ENCODE peak calls at places on chromosomes 4 and X, in nine cellular contexts. J is AG04449; M is AG04450; I is M059J; E is fibroblast of lung; K is left colon; W is activated CD8-positive, alpha-beta memory T cell treated with anti-CD3 and anti-CD28 coated beads, Interleukin-2, amount 50 U/mL, for 48 hours; U is ELR; C is activated effector memory CD4-positive, alpha-beta T cell treated with Interleukin-2 at 50 U/mL for 16 hours. G is an unnamed sample.

GRCh38 chr4:89055157-89056080 is 1.6 kb downstream of the FAM13A start:
- DNase-seq in W (no peak), E (peak), M (no peak), U (peak), K (no peak), J (no peak), I (no peak), C (no peak), G (no peak)

GRCh38 chr4:90543419-90544170 is 416.4 kb downstream of the CCSER1 start:
- DNase-seq in E (no peak), I (no peak), U (no peak), K (no peak), M (no peak), W (no peak), J (no peak), C (no peak), G (no peak)

GRCh38 chr4:4866833-4867744 is 7.6 kb downstream of the MSX1 start:
- DNase-seq in I (no peak), C (no peak), W (no peak), M (no peak), U (no peak), E (no peak), K (no peak), J (no peak), G (no peak)

GRCh38 chr4:98110929-98111328 is 32.3 kb downstream of the STPG2 start:
- DNase-seq in M (no peak), U (no peak), C (no peak), E (no peak), I (no peak), J (no peak), K (no peak), W (no peak), G (no peak)

GRCh38 chrX:121135488-121136207 is 88.2 kb downstream of the GLUD2 start:
- DNase-seq in E (no peak), W (no peak), U (no peak), I (no peak), J (no peak), C (no peak), M (no peak), K (no peak), G (no peak)

GRCh38 chr4:2135083-2135482 is 76.0 kb downstream of the NAT8L start:
- DNase-seq in U (peak), J (no peak), M (peak), K (no peak), I (peak), W (no peak), C (no peak), E (peak), G (no peak)

GRCh38 chr4:145066063-145066501 is 31.9 kb downstream of the ANAPC10 start:
- DNase-seq in M (no peak), E (no peak), C (no peak), U (no peak), J (no peak), K (no peak), I (no peak), W (no peak), G (no peak)

GRCh38 chr4:67465032-67465762 is 80.1 kb downstream of the CENPC start:
- DNase-seq in M (no peak), K (no peak), U (no peak), E (no peak), C (no peak), W (no peak), I (no peak), J (peak), G (no peak)

GRCh38 chrX:39857780-39858179 is 240.0 kb downstream of the BCOR start:
- DNase-seq in J (no peak), K (no peak), C (no peak), E (no peak), I (peak), U (no peak), W (peak), M (no peak), G (no peak)

GRCh38 chrX:70755850-70756249 is 152.7 kb downstream of the TEX11 start:
- DNase-seq in E (no peak), I (no peak), K (peak), M (no peak), U (no peak), W (peak), C (peak), J (no peak), G (no peak)

GRCh38 chr4:65825121-65825520 is 154.8 kb upstream of the EPHA5 start:
- DNase-seq in C (no peak), K (no peak), I (peak), U (peak), J (no peak), E (no peak), M (no peak), W (no peak), G (no peak)

GRCh38 chr4:77104405-77105292 is 28.9 kb upstream of the CCNI start:
- DNase-seq in U (peak), E (peak), K (peak), W (no peak), J (no peak), C (no peak), M (no peak), I (peak), G (no peak)

GRCh38 chr4:57425610-57426009 is 315.4 kb upstream of the IGFBP7 start:
- DNase-seq in J (no peak), K (no peak), W (no peak), M (no peak), C (no peak), I (peak), E (no peak), U (peak), G (no peak)

GRCh38 chrX:111244238-111244750 is 26.0 kb downstream of the CAPN6 start:
- DNase-seq in E (peak), M (no peak), W (no peak), K (no peak), U (peak), I (peak), C (no peak), J (no peak), G (no peak)

GRCh38 chr4:4289055-4289454 is 899 bp downstream of the LYAR start:
- DNase-seq in C (no peak), K (no peak), U (peak), E (no peak), J (no peak), W (no peak), I (no peak), M (no peak), G (no peak)

GRCh38 chr4:1834047-1834769 is 21.7 kb downstream of the LETM1 start:
- DNase-seq in U (no peak), K (no peak), W (no peak), I (no peak), E (no peak), J (no peak), M (no peak), C (no peak), G (no peak)

GRCh38 chr4:172830295-172830764 is 338.3 kb upstream of the GALNT7 start:
- DNase-seq in K (no peak), I (peak), C (no peak), M (no peak), U (peak), W (no peak), E (peak), J (no peak), G (no peak)

GRCh38 chr4:111450867-111451266 is 694.4 kb upstream of the FAM241A start:
- DNase-seq in J (no peak), W (no peak), C (no peak), I (peak), M (no peak), U (peak), E (no peak), K (no peak), G (no peak)

GRCh38 chr4:28117067-28117756 is 1256.6 kb downstream of the STIM2 start:
- DNase-seq in C (no peak), W (no peak), M (no peak), K (no peak), I (no peak), E (no peak), U (no peak), J (no peak), G (no peak)

GRCh38 chr4:121632686-121633085 is 64.1 kb downstream of the ANXA5 start:
- DNase-seq in K (no peak), E (no peak), M (no peak), U (no peak), C (no peak), W (no peak), J (no peak), I (no peak), G (no peak)

GRCh38 chr4:128582319-128582948 is 227.1 kb upstream of the JADE1 start:
- DNase-seq in K (no peak), W (no peak), E (no peak), U (no peak), J (no peak), I (no peak), M (no peak), C (no peak), G (no peak)

GRCh38 chr4:54513231-54513630 is 144.5 kb upstream of the KIT start:
- DNase-seq in K (no peak), I (peak), M (peak), U (peak), E (peak), W (no peak), J (peak), C (no peak), G (no peak)